ENCODE peak calls at places on chromosome 3, in eight cellular contexts. G is bronchial epithelial cell, X is right atrium auricular region, L is cardiac muscle cell, D is heart left ventricle, Y is GM06990, P is foreskin fibroblast, J is WERI-Rb-1. Z is an unnamed sample.
A peak's percentile ranks its signal among the peaks of the same experiment; 100 is the strongest.

GRCh38 chr3:150367771-150368170 is 40.3 kb upstream of the TSC22D2 start:
- DNase-seq in G (no peak), X (no peak), L (no peak), D (no peak), Y (no peak), P (no peak), J (no peak), Z (no peak)

GRCh38 chr3:153160451-153161137 is 1.4 kb upstream of the RAP2B start:
- DNase-seq in G (peak; percentile 98), X (peak; percentile 83), L (peak; percentile 82), D (peak; percentile 75), Y (peak; percentile 86), P (peak; percentile 89), J (peak; percentile 77), Z (peak; percentile 65)

GRCh38 chr3:117637666-117638065 is 928.1 kb downstream of the TUSC7 start:
- DNase-seq in G (no peak), X (no peak), L (no peak), D (no peak), Y (no peak), P (no peak), J (no peak), Z (no peak)

GRCh38 chr3:183954875-183955274 is 62.8 kb downstream of the ABCC5 start:
- DNase-seq in G (no peak), X (no peak), L (no peak), D (no peak), Y (no peak), P (no peak), J (no peak), Z (no peak)

GRCh38 chr3:56923546-56924224 is 121.9 kb upstream of the ARHGEF3 start:
- DNase-seq in G (peak; percentile 81), X (peak; percentile 69), L (no peak), D (peak; percentile 58), Y (no peak), P (no peak), J (no peak), Z (no peak)

GRCh38 chr3:58177747-58178527 is 32.8 kb downstream of the DNASE1L3 start:
- DNase-seq in G (no peak), X (peak; percentile 87), L (peak; percentile 89), D (peak; percentile 92), Y (peak; percentile 86), P (peak; percentile 61), J (peak; percentile 91), Z (peak; percentile 98)

GRCh38 chr3:88150371-88150770 is 612 bp downstream of the C3orf38 start:
- DNase-seq in G (peak; percentile 15), X (no peak), L (no peak), D (no peak), Y (no peak), P (no peak), J (no peak), Z (no peak)

GRCh38 chr3:9862391-9863235 is 17.4 kb downstream of the CIDEC start:
- DNase-seq in G (no peak), X (no peak), L (peak; percentile 82), D (peak; percentile 76), Y (no peak), P (peak; percentile 64), J (no peak), Z (peak; percentile 48)

GRCh38 chr3:94099311-94099710 is 36.5 kb downstream of the NSUN3 start:
- DNase-seq in G (no peak), X (no peak), L (no peak), D (no peak), Y (no peak), P (no peak), J (no peak), Z (no peak)

GRCh38 chr3:134317106-134317947 is 56.9 kb downstream of the AMOTL2 start:
- DNase-seq in G (peak; percentile 85), X (peak; percentile 52), L (no peak), D (no peak), Y (no peak), P (no peak), J (no peak), Z (no peak)

GRCh38 chr3:129211772-129212171 is 28.1 kb upstream of the CNBP start:
- DNase-seq in G (peak; percentile 99), X (peak; percentile 74), L (no peak), D (peak; percentile 71), Y (no peak), P (peak; percentile 72), J (no peak), Z (no peak)

GRCh38 chr3:139506792-139507191 is 30.5 kb upstream of the RBP2 start:
- DNase-seq in G (peak; percentile 18), X (no peak), L (no peak), D (no peak), Y (no peak), P (no peak), J (no peak), Z (no peak)

GRCh38 chr3:197306374-197307086 is 8.1 kb upstream of the DLG1 start:
- DNase-seq in G (peak; percentile 95), X (no peak), L (no peak), D (no peak), Y (no peak), P (peak; percentile 57), J (no peak), Z (no peak)

GRCh38 chr3:24726423-24726822 is 231.8 kb upstream of the THRB start:
- DNase-seq in G (no peak), X (no peak), L (no peak), D (no peak), Y (no peak), P (no peak), J (no peak), Z (no peak)
- TF ChIP-seq CTCF in G (no peak), X (no peak), L (no peak), D (no peak), Y (no peak), P (no peak), J (no peak), Z (no peak)

GRCh38 chr3:102143536-102143935 is 291.3 kb upstream of the ZPLD1 start:
- DNase-seq in G (no peak), X (no peak), L (no peak), D (no peak), Y (no peak), P (no peak), J (no peak), Z (no peak)

GRCh38 chr3:102140116-102140515 is 290.8 kb downstream of the NFKBIZ start:
- DNase-seq in G (no peak), X (no peak), L (no peak), D (no peak), Y (no peak), P (no peak), J (no peak), Z (no peak)

GRCh38 chr3:102142379-102143058 is 292.3 kb upstream of the ZPLD1 start:
- DNase-seq in G (no peak), X (no peak), L (no peak), D (no peak), Y (no peak), P (no peak), J (no peak), Z (no peak)

GRCh38 chr3:102141096-102141912 is 292.0 kb downstream of the NFKBIZ start:
- DNase-seq in G (no peak), X (no peak), L (peak; percentile 2), D (no peak), Y (no peak), P (no peak), J (no peak), Z (no peak)

DNA sequence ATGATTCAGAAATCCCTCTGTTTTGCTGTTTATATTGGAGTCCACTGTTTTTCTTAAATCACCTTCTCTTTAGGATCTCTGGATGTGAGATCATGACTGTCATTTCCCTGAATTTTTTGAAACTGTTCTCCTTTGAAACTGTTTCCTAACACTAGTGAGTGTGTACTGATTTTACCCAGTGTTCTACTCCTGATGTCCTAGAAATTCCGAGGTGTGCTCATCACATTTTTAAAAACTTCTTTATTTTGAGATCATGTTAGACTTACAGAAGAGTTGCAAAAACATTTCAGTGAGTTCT is 292.5 kb downstream of the NFKBIZ start:
- DNase-seq in G (no peak), X (no peak), L (no peak), D (no peak), Y (no peak), P (no peak), J (no peak), Z (no peak)
- TF ChIP-seq CTCF in G (no peak), X (no peak), L (no peak), D (no peak), Y (no peak), P (no peak), J (no peak), Z (no peak)

GRCh38 chr3:142507241-142507640 is 59.4 kb upstream of the XRN1 start:
- DNase-seq in G (no peak), X (no peak), L (no peak), D (no peak), Y (no peak), P (no peak), J (no peak), Z (no peak)

GRCh38 chr3:142509079-142509478 is 61.2 kb upstream of the XRN1 start:
- DNase-seq in G (no peak), X (no peak), L (no peak), D (no peak), Y (no peak), P (no peak), J (no peak), Z (no peak)
- TF ChIP-seq CTCF in G (no peak), X (no peak), L (no peak), D (no peak), Y (no peak), P (no peak), J (no peak), Z (no peak)

GRCh38 chr3:170493712-170494182 is 75.1 kb downstream of the CLDN11 start:
- DNase-seq in G (peak; percentile 40), X (no peak), L (no peak), D (no peak), Y (no peak), P (peak; percentile 81), J (no peak), Z (no peak)

GRCh38 chr3:170494766-170495165 is 76.1 kb downstream of the CLDN11 start:
- DNase-seq in G (no peak), X (no peak), L (no peak), D (no peak), Y (no peak), P (peak; percentile 55), J (no peak), Z (no peak)

GRCh38 chr3:170496868-170497140 is 78.1 kb downstream of the CLDN11 start:
- DNase-seq in G (no peak), X (no peak), L (no peak), D (no peak), Y (no peak), P (no peak), J (no peak), Z (no peak)

GRCh38 chr3:170497197-170497596 is 78.5 kb downstream of the CLDN11 start:
- DNase-seq in G (no peak), X (no peak), L (no peak), D (no peak), Y (no peak), P (no peak), J (no peak), Z (no peak)

DNA sequence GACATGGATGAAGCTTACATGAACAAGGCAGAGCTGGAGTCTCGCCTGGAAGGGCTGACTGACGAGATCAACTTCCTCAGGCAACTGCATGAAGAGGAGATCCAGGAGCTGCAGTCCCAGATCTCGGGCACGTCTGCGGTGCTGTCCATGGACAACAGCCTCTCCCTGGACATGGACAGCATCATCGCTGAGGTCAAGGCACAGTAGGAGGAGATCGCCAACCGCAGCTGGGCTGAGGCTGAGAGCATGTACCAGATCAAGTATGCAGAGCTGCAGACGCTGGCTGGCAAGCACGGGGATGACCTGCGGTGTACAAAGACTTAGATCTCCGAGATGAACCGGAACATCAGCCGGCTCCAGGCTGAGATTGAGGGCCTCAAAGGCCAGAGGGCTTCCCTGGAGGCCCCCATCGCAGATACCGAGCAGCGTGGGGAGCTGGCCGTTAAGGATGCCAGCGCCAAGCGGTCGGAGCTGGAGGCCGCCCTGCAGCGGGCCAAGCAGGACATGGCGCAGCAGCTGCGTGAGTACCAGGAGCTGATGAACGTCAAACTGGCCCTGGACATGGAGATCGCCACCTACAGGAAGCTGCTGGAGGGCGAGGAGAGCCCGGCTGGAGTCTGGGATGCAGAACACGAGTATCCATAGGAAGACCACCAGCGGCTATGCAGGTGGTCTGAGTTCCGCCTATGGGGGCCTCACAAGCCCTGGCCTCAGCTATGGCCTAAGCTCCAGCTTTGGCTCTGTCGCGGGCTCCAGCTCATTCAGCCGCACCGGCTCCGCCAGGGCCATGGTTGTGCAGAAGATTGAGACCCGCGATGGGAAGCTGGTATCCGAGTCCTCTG is 77.6 kb downstream of the CLDN11 start:
- DNase-seq in G (no peak), X (no peak), L (no peak), D (no peak), Y (no peak), P (no peak), J (no peak), Z (no peak)
- TF ChIP-seq CTCF in G (no peak), X (no peak), L (peak; percentile 14), D (no peak), Y (no peak), P (no peak), J (peak; percentile 17), Z (no peak)

Z was measured in mesothelial cell of epicardium.